ENCODE peak calls at places on chromosomes 4 and X, in ten cellular contexts. One of them, this sample, is unnamed.
A peak's percentile ranks its signal among the peaks of the same experiment; 100 is the strongest.

GRCh38 chrX:27336466-27337091 is 126.6 kb downstream of the PPP4R3C start:
- DNase-seq in ACHN: peak; percentile 19
- DNase-seq in neural crest cell: peak; percentile 49
- DNase-seq in activated T-helper 9 cell treated with anti-CD3 and anti-CD28 coated beads, Interleukin-2, amount 50 U/mL, for 16 hours: peak; percentile 4
- DNase-seq in EL: no peak
- DNase-seq in left lung: no peak
- DNase-seq in stromal cell of bone marrow: no peak
- DNase-seq in substantia nigra: no peak
- DNase-seq in activated CD4-positive, alpha-beta T cell treated with anti-CD3 and anti-CD28 coated beads for 4 hours: no peak
- DNase-seq in effector CD4-positive, alpha-beta T cell: peak; percentile 10
- DNase-seq in this sample: peak; percentile 15

GRCh38 chr4:110815950-110816349 is 193.1 kb upstream of the PITX2 start:
- DNase-seq in ACHN: no peak
- DNase-seq in neural crest cell: no peak
- DNase-seq in activated T-helper 9 cell treated with anti-CD3 and anti-CD28 coated beads, Interleukin-2, amount 50 U/mL, for 16 hours: no peak
- DNase-seq in EL: no peak
- DNase-seq in left lung: no peak
- DNase-seq in stromal cell of bone marrow: no peak
- DNase-seq in substantia nigra: no peak
- DNase-seq in activated CD4-positive, alpha-beta T cell treated with anti-CD3 and anti-CD28 coated beads for 4 hours: no peak
- DNase-seq in effector CD4-positive, alpha-beta T cell: no peak
- DNase-seq in this sample: no peak

GRCh38 chrX:38620623-38621022 is 59.3 kb downstream of the TSPAN7 start:
- DNase-seq in ACHN: no peak
- DNase-seq in neural crest cell: no peak
- DNase-seq in activated T-helper 9 cell treated with anti-CD3 and anti-CD28 coated beads, Interleukin-2, amount 50 U/mL, for 16 hours: no peak
- DNase-seq in EL: no peak
- DNase-seq in left lung: no peak
- DNase-seq in stromal cell of bone marrow: no peak
- DNase-seq in substantia nigra: no peak
- DNase-seq in activated CD4-positive, alpha-beta T cell treated with anti-CD3 and anti-CD28 coated beads for 4 hours: no peak
- DNase-seq in effector CD4-positive, alpha-beta T cell: no peak
- DNase-seq in this sample: no peak

GRCh38 chr4:47913858-47914218 is 545 bp downstream of the NFXL1 start:
- DNase-seq in ACHN: peak; percentile 16
- DNase-seq in neural crest cell: peak; percentile 24
- DNase-seq in activated T-helper 9 cell treated with anti-CD3 and anti-CD28 coated beads, Interleukin-2, amount 50 U/mL, for 16 hours: peak; percentile 21
- DNase-seq in EL: peak; percentile 14
- DNase-seq in left lung: peak; percentile 89
- DNase-seq in stromal cell of bone marrow: no peak
- DNase-seq in substantia nigra: no peak
- DNase-seq in activated CD4-positive, alpha-beta T cell treated with anti-CD3 and anti-CD28 coated beads for 4 hours: peak; percentile 36
- DNase-seq in effector CD4-positive, alpha-beta T cell: peak; percentile 20
- DNase-seq in this sample: peak; percentile 28

GRCh38 chr4:188403272-188403671 is 264.0 kb downstream of the TRIML1 start:
- DNase-seq in ACHN: peak; percentile 1
- DNase-seq in neural crest cell: no peak
- DNase-seq in activated T-helper 9 cell treated with anti-CD3 and anti-CD28 coated beads, Interleukin-2, amount 50 U/mL, for 16 hours: no peak
- DNase-seq in EL: no peak
- DNase-seq in left lung: no peak
- DNase-seq in stromal cell of bone marrow: no peak
- DNase-seq in substantia nigra: no peak
- DNase-seq in activated CD4-positive, alpha-beta T cell treated with anti-CD3 and anti-CD28 coated beads for 4 hours: no peak
- DNase-seq in effector CD4-positive, alpha-beta T cell: no peak
- DNase-seq in this sample: no peak

GRCh38 chrX:2696698-2697215 is 5.7 kb downstream of the CD99 start:
- DNase-seq in ACHN: no peak
- DNase-seq in neural crest cell: no peak
- DNase-seq in activated T-helper 9 cell treated with anti-CD3 and anti-CD28 coated beads, Interleukin-2, amount 50 U/mL, for 16 hours: no peak
- DNase-seq in EL: peak; percentile 92
- DNase-seq in left lung: no peak
- DNase-seq in stromal cell of bone marrow: peak; percentile 89
- DNase-seq in substantia nigra: no peak
- DNase-seq in activated CD4-positive, alpha-beta T cell treated with anti-CD3 and anti-CD28 coated beads for 4 hours: peak; percentile 67
- DNase-seq in effector CD4-positive, alpha-beta T cell: peak; percentile 47
- DNase-seq in this sample: peak; percentile 89

GRCh38 chr4:24999392-25000104 is 31.2 kb downstream of the LGI2 start:
- DNase-seq in ACHN: no peak
- DNase-seq in neural crest cell: no peak
- DNase-seq in activated T-helper 9 cell treated with anti-CD3 and anti-CD28 coated beads, Interleukin-2, amount 50 U/mL, for 16 hours: no peak
- DNase-seq in EL: no peak
- DNase-seq in left lung: no peak
- DNase-seq in stromal cell of bone marrow: no peak
- DNase-seq in substantia nigra: no peak
- DNase-seq in activated CD4-positive, alpha-beta T cell treated with anti-CD3 and anti-CD28 coated beads for 4 hours: no peak
- DNase-seq in effector CD4-positive, alpha-beta T cell: no peak
- DNase-seq in this sample: no peak

GRCh38 chr4:40704073-40704472 is 45.7 kb upstream of the NSUN7 start:
- DNase-seq in ACHN: no peak
- DNase-seq in neural crest cell: no peak
- DNase-seq in activated T-helper 9 cell treated with anti-CD3 and anti-CD28 coated beads, Interleukin-2, amount 50 U/mL, for 16 hours: no peak
- DNase-seq in EL: no peak
- DNase-seq in left lung: no peak
- DNase-seq in stromal cell of bone marrow: no peak
- DNase-seq in substantia nigra: no peak
- DNase-seq in activated CD4-positive, alpha-beta T cell treated with anti-CD3 and anti-CD28 coated beads for 4 hours: no peak
- DNase-seq in effector CD4-positive, alpha-beta T cell: no peak
- DNase-seq in this sample: no peak

GRCh38 chr4:146522862-146523205 is 1.1 kb upstream of the SLC10A7 start:
- DNase-seq in ACHN: peak; percentile 8
- DNase-seq in neural crest cell: no peak
- DNase-seq in activated T-helper 9 cell treated with anti-CD3 and anti-CD28 coated beads, Interleukin-2, amount 50 U/mL, for 16 hours: no peak
- DNase-seq in EL: peak; percentile 16
- DNase-seq in left lung: no peak
- DNase-seq in stromal cell of bone marrow: no peak
- DNase-seq in substantia nigra: no peak
- DNase-seq in activated CD4-positive, alpha-beta T cell treated with anti-CD3 and anti-CD28 coated beads for 4 hours: no peak
- DNase-seq in effector CD4-positive, alpha-beta T cell: no peak
- DNase-seq in this sample: no peak

GRCh38 chrX:9515464-9515863 is 50.6 kb downstream of the TBL1X start:
- DNase-seq in ACHN: no peak
- DNase-seq in neural crest cell: no peak
- DNase-seq in activated T-helper 9 cell treated with anti-CD3 and anti-CD28 coated beads, Interleukin-2, amount 50 U/mL, for 16 hours: no peak
- DNase-seq in EL: no peak
- DNase-seq in left lung: no peak
- DNase-seq in stromal cell of bone marrow: no peak
- DNase-seq in substantia nigra: no peak
- DNase-seq in activated CD4-positive, alpha-beta T cell treated with anti-CD3 and anti-CD28 coated beads for 4 hours: no peak
- DNase-seq in effector CD4-positive, alpha-beta T cell: no peak
- DNase-seq in this sample: no peak

GRCh38 chr4:59126996-59127395 is 2016.8 kb upstream of the IGFBP7 start:
- DNase-seq in ACHN: no peak
- DNase-seq in neural crest cell: no peak
- DNase-seq in activated T-helper 9 cell treated with anti-CD3 and anti-CD28 coated beads, Interleukin-2, amount 50 U/mL, for 16 hours: no peak
- DNase-seq in EL: no peak
- DNase-seq in left lung: no peak
- DNase-seq in stromal cell of bone marrow: no peak
- DNase-seq in substantia nigra: no peak
- DNase-seq in activated CD4-positive, alpha-beta T cell treated with anti-CD3 and anti-CD28 coated beads for 4 hours: no peak
- DNase-seq in effector CD4-positive, alpha-beta T cell: no peak
- DNase-seq in this sample: no peak

GRCh38 chr4:22551550-22551949 is 35.7 kb upstream of the ADGRA3 start:
- DNase-seq in ACHN: no peak
- DNase-seq in neural crest cell: no peak
- DNase-seq in activated T-helper 9 cell treated with anti-CD3 and anti-CD28 coated beads, Interleukin-2, amount 50 U/mL, for 16 hours: no peak
- DNase-seq in EL: no peak
- DNase-seq in left lung: no peak
- DNase-seq in stromal cell of bone marrow: no peak
- DNase-seq in substantia nigra: no peak
- DNase-seq in activated CD4-positive, alpha-beta T cell treated with anti-CD3 and anti-CD28 coated beads for 4 hours: no peak
- DNase-seq in effector CD4-positive, alpha-beta T cell: no peak
- DNase-seq in this sample: no peak

GRCh38 chrX:121569609-121570008 is 522.2 kb downstream of the GLUD2 start:
- DNase-seq in ACHN: no peak
- DNase-seq in neural crest cell: no peak
- DNase-seq in activated T-helper 9 cell treated with anti-CD3 and anti-CD28 coated beads, Interleukin-2, amount 50 U/mL, for 16 hours: no peak
- DNase-seq in EL: no peak
- DNase-seq in left lung: no peak
- DNase-seq in stromal cell of bone marrow: no peak
- DNase-seq in substantia nigra: no peak
- DNase-seq in activated CD4-positive, alpha-beta T cell treated with anti-CD3 and anti-CD28 coated beads for 4 hours: no peak
- DNase-seq in effector CD4-positive, alpha-beta T cell: no peak
- DNase-seq in this sample: no peak

GRCh38 chrX:47674776-47675175 is 15.8 kb upstream of the UXT start:
- DNase-seq in ACHN: no peak
- DNase-seq in neural crest cell: no peak
- DNase-seq in activated T-helper 9 cell treated with anti-CD3 and anti-CD28 coated beads, Interleukin-2, amount 50 U/mL, for 16 hours: no peak
- DNase-seq in EL: no peak
- DNase-seq in left lung: no peak
- DNase-seq in stromal cell of bone marrow: no peak
- DNase-seq in substantia nigra: no peak
- DNase-seq in activated CD4-positive, alpha-beta T cell treated with anti-CD3 and anti-CD28 coated beads for 4 hours: no peak
- DNase-seq in effector CD4-positive, alpha-beta T cell: no peak
- DNase-seq in this sample: no peak

GRCh38 chrX:130975947-130976346 is 72.9 kb upstream of the ENOX2 start:
- DNase-seq in ACHN: peak; percentile 54
- DNase-seq in neural crest cell: peak; percentile 64
- DNase-seq in activated T-helper 9 cell treated with anti-CD3 and anti-CD28 coated beads, Interleukin-2, amount 50 U/mL, for 16 hours: no peak
- DNase-seq in EL: peak; percentile 34
- DNase-seq in left lung: no peak
- DNase-seq in stromal cell of bone marrow: peak; percentile 26
- DNase-seq in substantia nigra: no peak
- DNase-seq in activated CD4-positive, alpha-beta T cell treated with anti-CD3 and anti-CD28 coated beads for 4 hours: no peak
- DNase-seq in effector CD4-positive, alpha-beta T cell: peak; percentile 4
- DNase-seq in this sample: peak; percentile 13

GRCh38 chr4:7703669-7704068 is 236.0 kb downstream of the AFAP1 start:
- DNase-seq in ACHN: no peak
- DNase-seq in neural crest cell: no peak
- DNase-seq in activated T-helper 9 cell treated with anti-CD3 and anti-CD28 coated beads, Interleukin-2, amount 50 U/mL, for 16 hours: no peak
- DNase-seq in EL: no peak
- DNase-seq in left lung: peak; percentile 49
- DNase-seq in stromal cell of bone marrow: no peak
- DNase-seq in substantia nigra: no peak
- DNase-seq in activated CD4-positive, alpha-beta T cell treated with anti-CD3 and anti-CD28 coated beads for 4 hours: no peak
- DNase-seq in effector CD4-positive, alpha-beta T cell: no peak
- DNase-seq in this sample: no peak

GRCh38 chr4:27090406-27090805 is 229.8 kb downstream of the STIM2 start:
- DNase-seq in ACHN: no peak
- DNase-seq in neural crest cell: no peak
- DNase-seq in activated T-helper 9 cell treated with anti-CD3 and anti-CD28 coated beads, Interleukin-2, amount 50 U/mL, for 16 hours: no peak
- DNase-seq in EL: no peak
- DNase-seq in left lung: no peak
- DNase-seq in stromal cell of bone marrow: no peak
- DNase-seq in substantia nigra: no peak
- DNase-seq in activated CD4-positive, alpha-beta T cell treated with anti-CD3 and anti-CD28 coated beads for 4 hours: no peak
- DNase-seq in effector CD4-positive, alpha-beta T cell: no peak
- DNase-seq in this sample: no peak

GRCh38 chr4:26860922-26861433 is 337 bp downstream of the STIM2 start:
- DNase-seq in ACHN: peak; percentile 31
- DNase-seq in neural crest cell: peak; percentile 49
- DNase-seq in activated T-helper 9 cell treated with anti-CD3 and anti-CD28 coated beads, Interleukin-2, amount 50 U/mL, for 16 hours: peak; percentile 43
- DNase-seq in EL: peak; percentile 62
- DNase-seq in left lung: peak; percentile 90
- DNase-seq in stromal cell of bone marrow: no peak
- DNase-seq in substantia nigra: no peak
- DNase-seq in activated CD4-positive, alpha-beta T cell treated with anti-CD3 and anti-CD28 coated beads for 4 hours: peak; percentile 54
- DNase-seq in effector CD4-positive, alpha-beta T cell: peak; percentile 42
- DNase-seq in this sample: peak; percentile 55

GRCh38 chr4:159227378-159227777 is 124.5 kb downstream of the RAPGEF2 start:
- DNase-seq in ACHN: no peak
- DNase-seq in neural crest cell: no peak
- DNase-seq in activated T-helper 9 cell treated with anti-CD3 and anti-CD28 coated beads, Interleukin-2, amount 50 U/mL, for 16 hours: no peak
- DNase-seq in EL: peak; percentile 14
- DNase-seq in left lung: no peak
- DNase-seq in stromal cell of bone marrow: no peak
- DNase-seq in substantia nigra: no peak
- DNase-seq in activated CD4-positive, alpha-beta T cell treated with anti-CD3 and anti-CD28 coated beads for 4 hours: no peak
- DNase-seq in effector CD4-positive, alpha-beta T cell: no peak
- DNase-seq in this sample: no peak

GRCh38 chr4:66572949-66573348 is 902.7 kb upstream of the EPHA5 start:
- DNase-seq in ACHN: peak; percentile 73
- DNase-seq in neural crest cell: no peak
- DNase-seq in activated T-helper 9 cell treated with anti-CD3 and anti-CD28 coated beads, Interleukin-2, amount 50 U/mL, for 16 hours: no peak
- DNase-seq in EL: peak; percentile 50
- DNase-seq in left lung: no peak
- DNase-seq in stromal cell of bone marrow: peak; percentile 85
- DNase-seq in substantia nigra: no peak
- DNase-seq in activated CD4-positive, alpha-beta T cell treated with anti-CD3 and anti-CD28 coated beads for 4 hours: no peak
- DNase-seq in effector CD4-positive, alpha-beta T cell: no peak
- DNase-seq in this sample: no peak

GRCh38 chr4:2352729-2353221 is 65.7 kb downstream of the ZFYVE28 start:
- DNase-seq in ACHN: no peak
- DNase-seq in neural crest cell: no peak
- DNase-seq in activated T-helper 9 cell treated with anti-CD3 and anti-CD28 coated beads, Interleukin-2, amount 50 U/mL, for 16 hours: no peak
- DNase-seq in EL: no peak
- DNase-seq in left lung: peak; percentile 50
- DNase-seq in stromal cell of bone marrow: no peak
- DNase-seq in substantia nigra: no peak
- DNase-seq in activated CD4-positive, alpha-beta T cell treated with anti-CD3 and anti-CD28 coated beads for 4 hours: no peak
- DNase-seq in effector CD4-positive, alpha-beta T cell: no peak
- DNase-seq in this sample: no peak

GRCh38 chrX:154401045-154401799 is 3.0 kb downstream of the RPL10 start:
- DNase-seq in ACHN: peak; percentile 26
- DNase-seq in neural crest cell: no peak
- DNase-seq in activated T-helper 9 cell treated with anti-CD3 and anti-CD28 coated beads, Interleukin-2, amount 50 U/mL, for 16 hours: no peak
- DNase-seq in EL: peak; percentile 61
- DNase-seq in left lung: no peak
- DNase-seq in stromal cell of bone marrow: no peak
- DNase-seq in substantia nigra: no peak
- DNase-seq in activated CD4-positive, alpha-beta T cell treated with anti-CD3 and anti-CD28 coated beads for 4 hours: no peak
- DNase-seq in effector CD4-positive, alpha-beta T cell: no peak
- DNase-seq in this sample: no peak

GRCh38 chr4:104964387-104965175 is 182.1 kb upstream of the TET2 start:
- DNase-seq in ACHN: no peak
- DNase-seq in neural crest cell: no peak
- DNase-seq in activated T-helper 9 cell treated with anti-CD3 and anti-CD28 coated beads, Interleukin-2, amount 50 U/mL, for 16 hours: no peak
- DNase-seq in EL: no peak
- DNase-seq in left lung: no peak
- DNase-seq in stromal cell of bone marrow: no peak
- DNase-seq in substantia nigra: no peak
- DNase-seq in activated CD4-positive, alpha-beta T cell treated with anti-CD3 and anti-CD28 coated beads for 4 hours: no peak
- DNase-seq in effector CD4-positive, alpha-beta T cell: no peak
- DNase-seq in this sample: no peak

GRCh38 chr4:38759077-38759789 is 23.6 kb downstream of the TLR10 start:
- DNase-seq in ACHN: peak; percentile 33
- DNase-seq in neural crest cell: peak; percentile 74
- DNase-seq in activated T-helper 9 cell treated with anti-CD3 and anti-CD28 coated beads, Interleukin-2, amount 50 U/mL, for 16 hours: peak; percentile 16
- DNase-seq in EL: peak; percentile 69
- DNase-seq in left lung: no peak
- DNase-seq in stromal cell of bone marrow: peak; percentile 81
- DNase-seq in substantia nigra: peak; percentile 85
- DNase-seq in activated CD4-positive, alpha-beta T cell treated with anti-CD3 and anti-CD28 coated beads for 4 hours: peak; percentile 47
- DNase-seq in effector CD4-positive, alpha-beta T cell: peak; percentile 48
- DNase-seq in this sample: peak; percentile 63

GRCh38 chr4:105765690-105766407 is 57.3 kb downstream of the GSTCD start:
- DNase-seq in ACHN: peak; percentile 43
- DNase-seq in neural crest cell: no peak
- DNase-seq in activated T-helper 9 cell treated with anti-CD3 and anti-CD28 coated beads, Interleukin-2, amount 50 U/mL, for 16 hours: no peak
- DNase-seq in EL: peak; percentile 89
- DNase-seq in left lung: no peak
- DNase-seq in stromal cell of bone marrow: peak; percentile 71
- DNase-seq in substantia nigra: no peak
- DNase-seq in activated CD4-positive, alpha-beta T cell treated with anti-CD3 and anti-CD28 coated beads for 4 hours: no peak
- DNase-seq in effector CD4-positive, alpha-beta T cell: no peak
- DNase-seq in this sample: no peak

GRCh38 chrX:10106801-10107200 is 50.0 kb upstream of the CLCN4 start:
- DNase-seq in ACHN: no peak
- DNase-seq in neural crest cell: no peak
- DNase-seq in activated T-helper 9 cell treated with anti-CD3 and anti-CD28 coated beads, Interleukin-2, amount 50 U/mL, for 16 hours: peak; percentile 25
- DNase-seq in EL: no peak
- DNase-seq in left lung: no peak
- DNase-seq in stromal cell of bone marrow: no peak
- DNase-seq in substantia nigra: no peak
- DNase-seq in activated CD4-positive, alpha-beta T cell treated with anti-CD3 and anti-CD28 coated beads for 4 hours: peak; percentile 47
- DNase-seq in effector CD4-positive, alpha-beta T cell: peak; percentile 49
- DNase-seq in this sample: peak; percentile 58

GRCh38 chr4:94516067-94516466 is 64.3 kb downstream of the PDLIM5 start:
- DNase-seq in ACHN: no peak
- DNase-seq in neural crest cell: no peak
- DNase-seq in activated T-helper 9 cell treated with anti-CD3 and anti-CD28 coated beads, Interleukin-2, amount 50 U/mL, for 16 hours: no peak
- DNase-seq in EL: peak; percentile 78
- DNase-seq in left lung: no peak
- DNase-seq in stromal cell of bone marrow: peak; percentile 59
- DNase-seq in substantia nigra: no peak
- DNase-seq in activated CD4-positive, alpha-beta T cell treated with anti-CD3 and anti-CD28 coated beads for 4 hours: no peak
- DNase-seq in effector CD4-positive, alpha-beta T cell: no peak
- DNase-seq in this sample: no peak

GRCh38 chrX:46860536-46860935 is 23.7 kb downstream of the RP2 start:
- DNase-seq in ACHN: no peak
- DNase-seq in neural crest cell: no peak
- DNase-seq in activated T-helper 9 cell treated with anti-CD3 and anti-CD28 coated beads, Interleukin-2, amount 50 U/mL, for 16 hours: no peak
- DNase-seq in EL: no peak
- DNase-seq in left lung: no peak
- DNase-seq in stromal cell of bone marrow: no peak
- DNase-seq in substantia nigra: no peak
- DNase-seq in activated CD4-positive, alpha-beta T cell treated with anti-CD3 and anti-CD28 coated beads for 4 hours: no peak
- DNase-seq in effector CD4-positive, alpha-beta T cell: no peak
- DNase-seq in this sample: no peak

This sample was measured in CD4-positive, alpha-beta memory T cell.